ENCODE peak calls at places on chromosomes 7 and 10, in four cellular contexts. One of them, this sample, is unnamed.

GRCh38 chr10:12438914-12439692 is 89.8 kb downstream of the CAMK1D start:
- DNase-seq in activated CD4-positive, alpha-beta T cell treated with anti-CD3 and anti-CD28 coated beads, Interleukin-2, amount 50 U/mL, for 4 hours: no peak
- DNase-seq in mesendoderm: no peak
- DNase-seq in retinal pigment epithelial cell: no peak
- DNase-seq in this sample: no peak

GRCh38 chr10:88389456-88389855 is 193.7 kb downstream of the RNLS start:
- DNase-seq in activated CD4-positive, alpha-beta T cell treated with anti-CD3 and anti-CD28 coated beads, Interleukin-2, amount 50 U/mL, for 4 hours: no peak
- DNase-seq in mesendoderm: peak
- DNase-seq in retinal pigment epithelial cell: no peak
- DNase-seq in this sample: peak

GRCh38 chr7:2710901-2711551 is 23.0 kb downstream of the AMZ1 start:
- DNase-seq in activated CD4-positive, alpha-beta T cell treated with anti-CD3 and anti-CD28 coated beads, Interleukin-2, amount 50 U/mL, for 4 hours: no peak
- DNase-seq in mesendoderm: no peak
- DNase-seq in retinal pigment epithelial cell: no peak
- DNase-seq in this sample: no peak

GRCh38 chr10:6082496-6083395 is 6.1 kb upstream of the RBM17 start:
- DNase-seq in activated CD4-positive, alpha-beta T cell treated with anti-CD3 and anti-CD28 coated beads, Interleukin-2, amount 50 U/mL, for 4 hours: no peak
- DNase-seq in mesendoderm: no peak
- DNase-seq in retinal pigment epithelial cell: no peak
- DNase-seq in this sample: no peak

GRCh38 chr7:130560972-130561371 is 69.1 kb downstream of the MEST start:
- DNase-seq in activated CD4-positive, alpha-beta T cell treated with anti-CD3 and anti-CD28 coated beads, Interleukin-2, amount 50 U/mL, for 4 hours: no peak
- DNase-seq in mesendoderm: peak
- DNase-seq in retinal pigment epithelial cell: no peak
- DNase-seq in this sample: no peak

GRCh38 chr7:156475179-156475578 is 165.4 kb upstream of the RNF32 start:
- DNase-seq in activated CD4-positive, alpha-beta T cell treated with anti-CD3 and anti-CD28 coated beads, Interleukin-2, amount 50 U/mL, for 4 hours: no peak
- DNase-seq in mesendoderm: no peak
- DNase-seq in retinal pigment epithelial cell: no peak
- DNase-seq in this sample: no peak

GRCh38 chr7:128259131-128260056 is 18.3 kb downstream of the LEP start:
- DNase-seq in activated CD4-positive, alpha-beta T cell treated with anti-CD3 and anti-CD28 coated beads, Interleukin-2, amount 50 U/mL, for 4 hours: no peak
- DNase-seq in mesendoderm: peak
- DNase-seq in retinal pigment epithelial cell: no peak
- DNase-seq in this sample: no peak

GRCh38 chr10:84525120-84525806 is 196.9 kb downstream of the CCSER2 start:
- DNase-seq in activated CD4-positive, alpha-beta T cell treated with anti-CD3 and anti-CD28 coated beads, Interleukin-2, amount 50 U/mL, for 4 hours: no peak
- DNase-seq in mesendoderm: peak
- DNase-seq in retinal pigment epithelial cell: no peak
- DNase-seq in this sample: no peak

GRCh38 chr7:155221547-155221946 is 76.1 kb upstream of the INSIG1 start:
- DNase-seq in activated CD4-positive, alpha-beta T cell treated with anti-CD3 and anti-CD28 coated beads, Interleukin-2, amount 50 U/mL, for 4 hours: no peak
- DNase-seq in mesendoderm: no peak
- DNase-seq in retinal pigment epithelial cell: no peak
- DNase-seq in this sample: no peak

GRCh38 chr7:43782768-43783555 is 24.5 kb downstream of the BLVRA start:
- DNase-seq in activated CD4-positive, alpha-beta T cell treated with anti-CD3 and anti-CD28 coated beads, Interleukin-2, amount 50 U/mL, for 4 hours: no peak
- DNase-seq in mesendoderm: no peak
- DNase-seq in retinal pigment epithelial cell: no peak
- DNase-seq in this sample: no peak

GRCh38 chr10:110918633-110919348 is at the start of gene BBIP1:
- DNase-seq in activated CD4-positive, alpha-beta T cell treated with anti-CD3 and anti-CD28 coated beads, Interleukin-2, amount 50 U/mL, for 4 hours: no peak
- DNase-seq in mesendoderm: peak
- DNase-seq in retinal pigment epithelial cell: peak
- DNase-seq in this sample: no peak

GRCh38 chr7:42053834-42054233 is 183.2 kb downstream of the GLI3 start:
- DNase-seq in activated CD4-positive, alpha-beta T cell treated with anti-CD3 and anti-CD28 coated beads, Interleukin-2, amount 50 U/mL, for 4 hours: no peak
- DNase-seq in mesendoderm: no peak
- DNase-seq in retinal pigment epithelial cell: no peak
- DNase-seq in this sample: no peak

GRCh38 chr7:6385110-6385792 is 62.5 kb downstream of the DAGLB start:
- DNase-seq in activated CD4-positive, alpha-beta T cell treated with anti-CD3 and anti-CD28 coated beads, Interleukin-2, amount 50 U/mL, for 4 hours: no peak
- DNase-seq in mesendoderm: peak
- DNase-seq in retinal pigment epithelial cell: peak
- DNase-seq in this sample: no peak

This sample was measured in testis.